ENCODE peak calls at places on chromosomes 11 and 22, in eight cellular contexts. G is heart left ventricle; T is DND-41; U is CD4-positive, alpha-beta memory T cell; Z is left lung; L is fibroblast of lung; C is Peyer's patch; K is HCT116. V is an unnamed sample.

GRCh38 chr11:111908639-111909305 is 2.8 kb downstream of the CRYAB start:
- DNase-seq in Z (no peak), K (no peak), G (no peak), C (no peak), L (no peak), T (no peak), U (no peak), V (no peak)

GRCh38 chr11:75198278-75198948 is 42.2 kb upstream of the TPBGL start:
- DNase-seq in T (no peak), K (no peak), Z (no peak), G (no peak), U (no peak), L (no peak), C (no peak), V (no peak)

GRCh38 chr11:61893981-61894380 is 2.6 kb upstream of the FADS3 start:
- DNase-seq in U (no peak), T (no peak), G (no peak), Z (no peak), L (peak; percentile 88), K (no peak), C (no peak), V (no peak)

GRCh38 chr11:79471071-79471470 is 30.2 kb upstream of the TENM4 start:
- DNase-seq in L (no peak), G (no peak), Z (no peak), T (no peak), C (no peak), U (no peak), K (no peak), V (no peak)

GRCh38 chr11:130383363-130384168 is 44.8 kb downstream of the ADAMTS8 start:
- DNase-seq in G (no peak), T (peak; percentile 45), U (no peak), Z (no peak), L (peak; percentile 100), K (no peak), C (no peak), V (peak; percentile 10)

GRCh38 chr22:28430656-28431055 is 249.0 kb downstream of the TTC28 start:
- DNase-seq in L (peak; percentile 14), K (no peak), G (no peak), Z (no peak), C (no peak), U (no peak), T (no peak), V (no peak)

GRCh38 chr22:42642801-42643631 is 2.6 kb upstream of the ATP5MGL start:
- DNase-seq in C (no peak), U (no peak), K (no peak), T (no peak), Z (no peak), G (no peak), L (no peak), V (no peak)

GRCh38 chr22:24730864-24731263 is 43.7 kb downstream of the PIWIL3 start:
- DNase-seq in Z (no peak), K (no peak), U (no peak), L (no peak), G (no peak), T (no peak), C (no peak), V (no peak)

GRCh38 chr11:132792341-132793140 is 739.8 kb downstream of the OPCML start:
- DNase-seq in T (no peak), K (no peak), G (no peak), U (no peak), L (no peak), Z (no peak), C (no peak), V (no peak)

GRCh38 chr11:111846063-111846462 is 25.3 kb downstream of the ALG9 start:
- DNase-seq in L (peak; percentile 81), U (no peak), T (no peak), K (no peak), C (no peak), Z (no peak), G (no peak), V (no peak)

GRCh38 chr11:117970400-117971024 is 15.7 kb upstream of the IL10RA start:
- DNase-seq in C (no peak), L (no peak), U (peak; percentile 43), T (peak; percentile 64), G (no peak), Z (peak; percentile 47), K (no peak), V (no peak)

GRCh38 chr11:82680252-82680651 is 53.4 kb downstream of the FAM181B start:
- DNase-seq in C (no peak), K (no peak), T (no peak), U (no peak), G (no peak), Z (no peak), L (no peak), V (peak; percentile 57)

GRCh38 chr11:69133251-69133650 is 22.5 kb upstream of the SMIM38 start:
- DNase-seq in L (no peak), T (no peak), U (no peak), C (no peak), G (no peak), K (no peak), Z (no peak), V (no peak)

GRCh38 chr11:120637131-120637530 is 125.6 kb downstream of the GRIK4 start:
- DNase-seq in C (no peak), U (no peak), T (no peak), L (no peak), Z (no peak), K (no peak), G (no peak), V (no peak)

GRCh38 chr11:72239849-72240460 is 4.0 kb downstream of the PHOX2A start:
- DNase-seq in K (no peak), T (no peak), G (peak; percentile 61), C (no peak), L (peak; percentile 11), U (no peak), Z (no peak), V (no peak)

DNA sequence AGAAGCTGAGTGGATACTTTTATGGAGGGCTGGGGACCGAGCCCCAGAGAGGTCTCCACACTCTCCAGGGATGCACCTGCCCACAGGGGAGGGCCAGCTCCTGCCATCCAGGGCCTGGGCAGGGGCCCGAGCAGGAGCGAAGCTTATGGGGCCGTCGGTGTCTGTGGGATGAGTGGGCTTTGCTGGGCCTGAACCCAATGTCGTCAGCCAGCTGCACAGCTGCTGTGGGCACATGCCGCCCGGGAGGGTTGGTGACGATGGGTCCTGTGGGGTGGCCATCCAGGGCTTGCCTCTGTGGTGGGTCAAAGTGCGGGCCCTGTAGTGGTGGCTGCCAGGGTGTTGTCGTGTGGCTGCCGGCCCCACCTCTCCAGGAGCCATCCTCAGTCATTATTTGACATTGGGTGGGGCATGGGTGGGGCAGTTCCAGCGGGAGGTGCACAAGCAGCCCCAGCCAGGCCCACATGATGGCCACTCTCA is 447.1 kb downstream of the TBC1D22A start:
- DNase-seq in Z (no peak), T (no peak), G (no peak), L (no peak), K (no peak), C (peak; percentile 8), U (no peak), V (no peak)
- H3K9me3 ChIP-seq in Z (no peaks in the 10 kb centered on the region), T (no peaks in the 10 kb centered on the region), G (no peaks in the 10 kb centered on the region), L (no peaks in the 10 kb centered on the region), K (no peaks in the 10 kb centered on the region), C (no peaks in the 10 kb centered on the region), U (no peaks in the 10 kb centered on the region), V (no peaks in the 10 kb centered on the region)

DNA sequence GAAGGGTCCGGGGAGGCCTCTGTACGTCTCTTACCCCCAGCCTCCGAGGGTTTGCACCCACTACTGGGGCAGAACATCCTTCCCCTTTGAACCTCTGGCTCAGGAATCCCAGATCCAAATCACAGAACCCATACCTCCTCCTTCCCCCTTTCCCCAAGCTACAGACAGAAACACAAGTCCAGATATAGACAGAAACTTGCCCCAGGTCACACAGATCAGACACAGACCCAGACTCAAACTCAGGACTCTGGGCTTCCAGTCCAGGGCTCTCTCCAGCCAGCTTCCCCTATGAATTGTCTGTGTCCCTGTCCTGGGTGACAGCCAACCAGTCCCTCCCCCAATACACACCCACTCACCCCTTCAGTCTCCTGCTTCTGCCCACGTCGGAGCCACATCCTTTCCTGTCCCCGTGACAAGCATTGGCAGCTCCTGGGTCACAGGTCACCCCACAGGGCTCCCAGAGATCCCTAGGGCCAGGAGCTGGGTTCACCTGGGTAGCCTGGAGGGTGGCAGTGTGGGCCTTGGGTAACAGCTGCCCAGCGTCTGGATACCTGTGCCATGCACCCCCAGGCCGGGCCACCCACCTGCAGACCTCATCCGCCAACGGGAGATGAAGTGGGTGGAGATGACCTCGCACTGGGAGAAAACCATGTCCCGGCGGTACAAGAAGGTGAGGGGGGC is 772 bp downstream of the TBC1D10C start:
- DNase-seq in K (no peak), G (no peak), U (peak; percentile 53), Z (no peak), L (no peak), T (peak; percentile 65), C (peak; percentile 80), V (no peak)
- H3K4me3 ChIP-seq in K (no peak overlapping the region), G (peak overlapping the region; percentile 59), U (peak overlapping the region; percentile 77), Z (peak overlapping the region; percentile 51), L (no peak overlapping the region), T (peak overlapping the region; percentile 97), C (peak overlapping the region; percentile 50), V (no peak overlapping the region)

GRCh38 chr11:97965849-97966646 is 1054.7 kb upstream of the CNTN5 start:
- DNase-seq in L (peak; percentile 97), U (no peak), C (no peak), K (no peak), T (no peak), G (no peak), Z (no peak), V (no peak)
- H3K27ac ChIP-seq in L (peak overlapping the region; percentile 70), U (no peak overlapping the region), C (no peak overlapping the region), K (no peak overlapping the region), T (no peak overlapping the region), G (no peak overlapping the region), Z (no peak overlapping the region), V (no peak overlapping the region)

DNA sequence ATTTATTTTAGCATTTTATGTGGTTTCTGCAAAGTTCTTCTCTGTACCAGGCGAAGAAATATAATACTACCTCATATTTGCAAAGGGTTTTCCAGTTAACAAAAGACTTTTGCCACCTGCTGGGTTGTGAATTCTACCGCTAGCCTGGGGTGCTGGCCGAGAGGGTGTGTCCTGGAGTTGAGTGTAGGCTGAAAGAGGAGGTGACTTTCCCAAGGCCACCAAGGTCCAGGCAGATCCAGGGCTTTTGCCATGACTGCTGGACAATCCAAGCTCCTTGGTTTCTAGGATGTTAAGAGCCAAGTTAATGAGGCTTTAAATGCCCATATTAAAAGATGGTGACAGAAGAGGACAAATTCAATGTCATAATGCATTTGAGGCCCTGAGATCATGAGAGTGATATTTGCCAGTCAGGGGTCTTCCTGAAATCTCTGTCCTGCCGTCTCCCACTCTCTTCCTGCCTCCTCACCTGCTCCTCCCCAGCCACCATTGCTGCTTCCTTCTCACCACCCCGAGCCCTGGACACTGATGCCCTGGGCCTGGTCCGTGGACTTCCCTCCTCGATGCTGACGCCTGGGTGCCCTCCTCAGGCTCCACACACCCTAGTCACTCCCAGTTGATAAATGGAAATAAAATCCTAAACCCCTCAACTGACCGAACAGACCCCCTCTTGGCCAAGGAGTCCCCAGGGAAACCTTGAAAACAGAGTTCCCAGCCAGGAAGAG is 825.6 kb downstream of the TBC1D22A start:
- DNase-seq in G (no peak), U (no peak), L (no peak), T (no peak), C (no peak), Z (no peak), K (no peak), V (no peak)
- H3K9me3 ChIP-seq in G (no peaks in the 10 kb centered on the region), U (no peaks in the 10 kb centered on the region), L (no peaks in the 10 kb centered on the region), T (peaks cover 18% of the 10 kb centered on the region), C (no peaks in the 10 kb centered on the region), Z (peaks cover 20% of the 10 kb centered on the region), K (no peaks in the 10 kb centered on the region), V (peaks cover 12% of the 10 kb centered on the region)

GRCh38 chr11:126114486-126115252 is 52.0 kb upstream of the CDON start:
- DNase-seq in U (no peak), K (no peak), Z (no peak), T (no peak), G (no peak), C (no peak), L (no peak), V (no peak)
- H3K4me3 ChIP-seq in U (no peak overlapping the region), K (no peak overlapping the region), Z (no peak overlapping the region), T (no peak overlapping the region), G (no peak overlapping the region), C (no peak overlapping the region), L (no peak overlapping the region), V (no peak overlapping the region)